ENCODE peak calls at places on chromosomes 1 and 21, in four cellular contexts. S is activated CD4-positive, alpha-beta memory T cell treated with anti-CD3 and anti-CD28 coated beads, Interleukin-2, amount 10 ng/mL, durations not matched to agents 7 days and 5 days; A is H54; M is amniotic stem cell. W is an unnamed sample.

GRCh38 chr1:64183985-64184440 is 19.4 kb upstream of the UBE2U start:
- DNase-seq in S (no peak), A (no peak), M (no peak), W (no peak)

GRCh38 chr1:110281363-110282290 is 57.5 kb upstream of the RBM15 start:
- DNase-seq in S (no peak), A (no peak), M (no peak), W (no peak)

GRCh38 chr1:37325509-37326437 is 148.6 kb upstream of the ZC3H12A start:
- DNase-seq in S (no peak), A (no peak), M (no peak), W (no peak)

GRCh38 chr21:46323227-46323709 is 402 bp downstream of the C21orf58 start:
- DNase-seq in S (no peak), A (no peak), M (no peak), W (no peak)

GRCh38 chr1:94101613-94101940 is 19.4 kb downstream of the ABCA4 start:
- DNase-seq in S (no peak), A (no peak), M (no peak), W (peak)

GRCh38 chr1:7515175-7515574 is 255.9 kb upstream of the VAMP3 start:
- DNase-seq in S (no peak), A (no peak), M (no peak), W (no peak)

GRCh38 chr21:31526040-31526439 is 133.5 kb upstream of the SOD1 start:
- DNase-seq in S (no peak), A (peak), M (no peak), W (peak)

GRCh38 chr1:223748405-223748772 is 36.0 kb downstream of the CAPN2 start:
- DNase-seq in S (peak), A (no peak), M (no peak), W (no peak)

GRCh38 chr1:39105841-39106765 is 80.0 kb downstream of the NDUFS5 start:
- DNase-seq in S (peak), A (peak), M (no peak), W (no peak)

GRCh38 chr1:39297534-39297933 is 93.0 kb downstream of the MACF1 start:
- DNase-seq in S (no peak), A (no peak), M (no peak), W (no peak)

GRCh38 chr1:19448491-19449439 is 36.6 kb downstream of the CAPZB start:
- DNase-seq in S (no peak), A (peak), M (peak), W (peak)

GRCh38 chr1:171433451-171433850 is 51.9 kb upstream of the PRRC2C start:
- DNase-seq in S (no peak), A (no peak), M (no peak), W (no peak)

GRCh38 chr1:235012436-235013210 is 116.0 kb downstream of the TOMM20 start:
- DNase-seq in S (no peak), A (no peak), M (no peak), W (peak)

GRCh38 chr1:153922076-153922837 is 515 bp downstream of the GATAD2B start:
- DNase-seq in S (peak), A (no peak), M (no peak), W (peak)

GRCh38 chr1:151888972-151889570 is 20.2 kb downstream of the THEM4 start:
- DNase-seq in S (no peak), A (no peak), M (no peak), W (no peak)

GRCh38 chr21:45618287-45618686 is 25.2 kb upstream of the PCBP3 start:
- DNase-seq in S (no peak), A (no peak), M (no peak), W (no peak)

GRCh38 chr1:7621334-7622219 is 149.5 kb upstream of the VAMP3 start:
- DNase-seq in S (no peak), A (no peak), M (no peak), W (no peak)

GRCh38 chr21:34822957-34823356 is 154.2 kb downstream of the CLIC6 start:
- DNase-seq in S (no peak), A (no peak), M (no peak), W (no peak)

GRCh38 chr1:37605806-37606474 is 10.2 kb upstream of the GNL2 start:
- DNase-seq in S (no peak), A (no peak), M (no peak), W (no peak)

GRCh38 chr21:18409579-18409978 is 6.0 kb upstream of the TMPRSS15 start:
- DNase-seq in S (no peak), A (no peak), M (no peak), W (no peak)

W was measured in PC-9.